ENCODE peak calls at places on chromosome 3, in nine cellular contexts. One of them, this sample, is unnamed. For H3K9me3, the result is how much of the 10 kb centered on the place peaks cover.

GRCh38 chr3:155270485-155271342 is 22.8 kb downstream of the STRIT1 start:
- DNase-seq in neural progenitor cell: no peak
- DNase-seq in neuronal stem cell: no peak
- DNase-seq in colonic mucosa: no peak
- DNase-seq in RWPE2: no peak
- DNase-seq in ovary: no peak
- DNase-seq in cardiac muscle cell: no peak
- DNase-seq in right cardiac atrium: peak
- DNase-seq in heart right ventricle: no peak
- DNase-seq in this sample: no peak

GRCh38 chr3:31220431-31220830 is 312.3 kb upstream of the STT3B start:
- DNase-seq in RWPE2: no peak
- DNase-seq in neural progenitor cell: no peak
- DNase-seq in cardiac muscle cell: no peak
- DNase-seq in colonic mucosa: no peak
- DNase-seq in neuronal stem cell: no peak
- DNase-seq in heart right ventricle: no peak
- DNase-seq in ovary: no peak
- DNase-seq in right cardiac atrium: no peak
- DNase-seq in this sample: no peak

GRCh38 chr3:14152233-14152962 is 26.0 kb downstream of the XPC start:
- DNase-seq in neural progenitor cell: peak
- DNase-seq in cardiac muscle cell: no peak
- DNase-seq in right cardiac atrium: no peak
- DNase-seq in heart right ventricle: no peak
- DNase-seq in colonic mucosa: no peak
- DNase-seq in ovary: no peak
- DNase-seq in RWPE2: no peak
- DNase-seq in neuronal stem cell: no peak
- DNase-seq in this sample: no peak

GRCh38 chr3:155946178-155946577 is 75.7 kb downstream of the GMPS start:
- DNase-seq in cardiac muscle cell: no peak
- DNase-seq in neuronal stem cell: no peak
- DNase-seq in colonic mucosa: no peak
- DNase-seq in heart right ventricle: no peak
- DNase-seq in neural progenitor cell: no peak
- DNase-seq in RWPE2: no peak
- DNase-seq in right cardiac atrium: no peak
- DNase-seq in ovary: no peak
- DNase-seq in this sample: no peak

GRCh38 chr3:36923523-36923943 is 21.3 kb downstream of the TRANK1 start:
- DNase-seq in ovary: no peak
- DNase-seq in cardiac muscle cell: no peak
- DNase-seq in right cardiac atrium: no peak
- DNase-seq in neural progenitor cell: no peak
- DNase-seq in heart right ventricle: no peak
- DNase-seq in RWPE2: no peak
- DNase-seq in neuronal stem cell: no peak
- DNase-seq in colonic mucosa: no peak
- DNase-seq in this sample: no peak

GRCh38 chr3:185658504-185658912 is 72.4 kb downstream of the SENP2 start:
- DNase-seq in RWPE2: peak
- DNase-seq in neuronal stem cell: no peak
- DNase-seq in neural progenitor cell: no peak
- DNase-seq in cardiac muscle cell: no peak
- DNase-seq in ovary: peak
- DNase-seq in colonic mucosa: no peak
- DNase-seq in heart right ventricle: no peak
- DNase-seq in right cardiac atrium: peak
- DNase-seq in this sample: peak

GRCh38 chr3:16338124-16338523 is 73.1 kb downstream of the OXNAD1 start:
- DNase-seq in heart right ventricle: no peak
- DNase-seq in cardiac muscle cell: no peak
- DNase-seq in RWPE2: no peak
- DNase-seq in right cardiac atrium: no peak
- DNase-seq in neuronal stem cell: no peak
- DNase-seq in neural progenitor cell: no peak
- DNase-seq in ovary: no peak
- DNase-seq in colonic mucosa: peak
- DNase-seq in this sample: peak

GRCh38 chr3:31980530-31981205 is 394 bp downstream of the OSBPL10 start:
- DNase-seq in ovary: peak
- DNase-seq in neuronal stem cell: peak
- DNase-seq in cardiac muscle cell: peak
- DNase-seq in neural progenitor cell: peak
- DNase-seq in heart right ventricle: peak
- DNase-seq in RWPE2: peak
- DNase-seq in right cardiac atrium: peak
- DNase-seq in colonic mucosa: peak
- DNase-seq in this sample: peak

GRCh38 chr3:120353463-120353862 is 4.3 kb upstream of the LRRC58 start:
- DNase-seq in heart right ventricle: no peak
- DNase-seq in neuronal stem cell: no peak
- DNase-seq in right cardiac atrium: no peak
- DNase-seq in neural progenitor cell: no peak
- DNase-seq in colonic mucosa: no peak
- DNase-seq in ovary: no peak
- DNase-seq in cardiac muscle cell: no peak
- DNase-seq in RWPE2: no peak
- DNase-seq in this sample: no peak

DNA sequence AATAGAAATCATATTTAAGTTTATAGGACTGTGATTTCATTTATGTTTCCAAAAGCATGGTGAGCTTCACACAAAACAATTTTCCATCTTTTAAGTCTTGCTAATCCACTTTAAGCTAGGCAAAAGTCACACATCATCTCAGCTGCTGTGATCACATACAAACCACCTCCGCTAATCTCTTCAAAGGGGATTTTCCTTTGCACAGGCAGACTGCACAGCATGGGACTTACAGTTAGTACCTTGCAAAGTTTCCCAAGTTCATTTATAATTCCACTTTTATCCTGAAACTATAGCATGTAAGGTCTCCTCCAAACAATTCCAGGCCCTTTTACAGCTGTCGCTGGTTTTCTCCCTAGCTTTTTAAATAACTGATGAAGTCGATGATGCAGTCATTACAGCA is 225.1 kb upstream of the CNTN3 start:
- DNase-seq in right cardiac atrium: no peak
- DNase-seq in ovary: no peak
- DNase-seq in neural progenitor cell: peak
- DNase-seq in cardiac muscle cell: no peak
- DNase-seq in RWPE2: no peak
- DNase-seq in heart right ventricle: no peak
- DNase-seq in neuronal stem cell: no peak
- DNase-seq in colonic mucosa: no peak
- DNase-seq in this sample: no peak
- H3K4me3 ChIP-seq in right cardiac atrium: no peak
- H3K4me3 ChIP-seq in ovary: no peak
- H3K4me3 ChIP-seq in neural progenitor cell: no peak
- H3K4me3 ChIP-seq in cardiac muscle cell: no peak
- H3K4me3 ChIP-seq in RWPE2: no peak
- H3K4me3 ChIP-seq in heart right ventricle: no peak
- H3K4me3 ChIP-seq in neuronal stem cell: no peak
- H3K4me3 ChIP-seq in colonic mucosa: no peak
- H3K4me3 ChIP-seq in this sample: no peak

GRCh38 chr3:126212250-126212628 is 31.9 kb upstream of the ALDH1L1 start:
- DNase-seq in ovary: no peak
- DNase-seq in cardiac muscle cell: no peak
- DNase-seq in neural progenitor cell: no peak
- DNase-seq in colonic mucosa: no peak
- DNase-seq in heart right ventricle: no peak
- DNase-seq in right cardiac atrium: no peak
- DNase-seq in RWPE2: no peak
- DNase-seq in neuronal stem cell: no peak
- DNase-seq in this sample: no peak
- H3K9me3 ChIP-seq in ovary: under half
- H3K9me3 ChIP-seq in cardiac muscle cell: under half
- H3K9me3 ChIP-seq in neural progenitor cell: under half
- H3K9me3 ChIP-seq in colonic mucosa: under half
- H3K9me3 ChIP-seq in heart right ventricle: under half
- H3K9me3 ChIP-seq in right cardiac atrium: under half
- H3K9me3 ChIP-seq in RWPE2: under half
- H3K9me3 ChIP-seq in neuronal stem cell: under half
- H3K9me3 ChIP-seq in this sample: under half

GRCh38 chr3:49027634-49028033 is 1.6 kb downstream of the IMPDH2 start:
- DNase-seq in neuronal stem cell: no peak
- DNase-seq in ovary: no peak
- DNase-seq in cardiac muscle cell: no peak
- DNase-seq in colonic mucosa: no peak
- DNase-seq in right cardiac atrium: no peak
- DNase-seq in heart right ventricle: no peak
- DNase-seq in RWPE2: no peak
- DNase-seq in neural progenitor cell: no peak
- DNase-seq in this sample: no peak
- H3K4me3 ChIP-seq in neuronal stem cell: no peak
- H3K4me3 ChIP-seq in ovary: no peak
- H3K4me3 ChIP-seq in cardiac muscle cell: no peak
- H3K4me3 ChIP-seq in colonic mucosa: no peak
- H3K4me3 ChIP-seq in right cardiac atrium: no peak
- H3K4me3 ChIP-seq in heart right ventricle: no peak
- H3K4me3 ChIP-seq in RWPE2: no peak
- H3K4me3 ChIP-seq in neural progenitor cell: no peak
- H3K4me3 ChIP-seq in this sample: no peak

DNA sequence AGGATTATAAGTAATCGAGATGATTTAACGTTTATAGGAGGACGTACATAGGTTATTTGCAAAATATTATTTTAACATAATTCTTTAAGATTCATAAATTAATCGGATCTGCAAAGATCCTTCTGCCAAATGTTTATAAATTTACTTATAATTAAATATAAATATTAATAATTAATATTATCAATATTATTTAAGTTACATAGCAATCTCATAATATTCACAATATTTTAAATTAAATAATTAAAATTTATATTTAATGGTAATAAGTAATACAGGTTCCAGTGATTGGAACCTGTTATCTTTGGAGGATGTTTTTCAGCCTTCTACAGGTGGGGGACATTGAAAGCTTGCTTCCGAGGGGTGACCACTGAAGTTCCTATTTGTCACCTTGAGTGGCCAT is 16.1 kb downstream of the WDR53 start:
- DNase-seq in heart right ventricle: no peak
- DNase-seq in right cardiac atrium: no peak
- DNase-seq in ovary: no peak
- DNase-seq in neuronal stem cell: no peak
- DNase-seq in neural progenitor cell: no peak
- DNase-seq in cardiac muscle cell: no peak
- DNase-seq in colonic mucosa: no peak
- DNase-seq in RWPE2: no peak
- DNase-seq in this sample: no peak
- H3K9me3 ChIP-seq in heart right ventricle: under half
- H3K9me3 ChIP-seq in right cardiac atrium: under half
- H3K9me3 ChIP-seq in ovary: under half
- H3K9me3 ChIP-seq in neuronal stem cell: under half
- H3K9me3 ChIP-seq in neural progenitor cell: under half
- H3K9me3 ChIP-seq in cardiac muscle cell: under half
- H3K9me3 ChIP-seq in colonic mucosa: under half
- H3K9me3 ChIP-seq in RWPE2: under half
- H3K9me3 ChIP-seq in this sample: under half

DNA sequence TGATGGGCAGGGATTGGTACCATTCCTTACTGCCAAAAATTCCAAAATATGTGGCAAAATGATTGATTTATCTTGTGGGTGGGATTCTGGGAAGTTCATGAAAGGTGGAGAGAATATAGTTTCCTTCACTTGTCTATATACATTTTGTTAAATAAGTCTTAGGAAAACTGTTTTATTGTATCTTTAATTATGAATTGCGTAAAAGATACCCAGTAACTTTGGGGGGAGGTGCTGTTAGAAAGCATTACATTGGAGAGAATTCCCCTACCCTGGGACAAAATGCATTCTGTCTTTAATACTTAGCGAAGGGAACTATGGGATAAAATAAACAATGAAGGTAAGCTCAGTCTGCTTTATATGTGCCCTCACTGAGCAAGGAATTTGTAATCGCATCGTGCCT is 4.6 kb downstream of the SETD5 start:
- DNase-seq in colonic mucosa: no peak
- DNase-seq in neuronal stem cell: no peak
- DNase-seq in neural progenitor cell: peak
- DNase-seq in cardiac muscle cell: no peak
- DNase-seq in RWPE2: no peak
- DNase-seq in heart right ventricle: no peak
- DNase-seq in ovary: no peak
- DNase-seq in right cardiac atrium: no peak
- DNase-seq in this sample: no peak
- H3K4me3 ChIP-seq in colonic mucosa: no peak
- H3K4me3 ChIP-seq in neuronal stem cell: no peak
- H3K4me3 ChIP-seq in neural progenitor cell: peak
- H3K4me3 ChIP-seq in cardiac muscle cell: no peak
- H3K4me3 ChIP-seq in RWPE2: no peak
- H3K4me3 ChIP-seq in heart right ventricle: no peak
- H3K4me3 ChIP-seq in ovary: no peak
- H3K4me3 ChIP-seq in right cardiac atrium: peak
- H3K4me3 ChIP-seq in this sample: no peak

GRCh38 chr3:7289113-7289512 is 428.2 kb downstream of the GRM7 start:
- DNase-seq in cardiac muscle cell: no peak
- DNase-seq in colonic mucosa: no peak
- DNase-seq in heart right ventricle: no peak
- DNase-seq in neural progenitor cell: no peak
- DNase-seq in right cardiac atrium: no peak
- DNase-seq in neuronal stem cell: no peak
- DNase-seq in RWPE2: no peak
- DNase-seq in ovary: no peak
- DNase-seq in this sample: no peak
- H3K9me3 ChIP-seq in cardiac muscle cell: under half
- H3K9me3 ChIP-seq in colonic mucosa: under half
- H3K9me3 ChIP-seq in heart right ventricle: under half
- H3K9me3 ChIP-seq in neural progenitor cell: under half
- H3K9me3 ChIP-seq in right cardiac atrium: under half
- H3K9me3 ChIP-seq in neuronal stem cell: under half
- H3K9me3 ChIP-seq in RWPE2: under half
- H3K9me3 ChIP-seq in ovary: under half
- H3K9me3 ChIP-seq in this sample: under half

GRCh38 chr3:132033471-132033870 is 1.3 kb downstream of the CPNE4 start:
- DNase-seq in RWPE2: no peak
- DNase-seq in heart right ventricle: no peak
- DNase-seq in neuronal stem cell: no peak
- DNase-seq in ovary: no peak
- DNase-seq in colonic mucosa: no peak
- DNase-seq in right cardiac atrium: no peak
- DNase-seq in cardiac muscle cell: no peak
- DNase-seq in neural progenitor cell: peak
- DNase-seq in this sample: no peak
- H3K4me3 ChIP-seq in RWPE2: no peak
- H3K4me3 ChIP-seq in heart right ventricle: no peak
- H3K4me3 ChIP-seq in neuronal stem cell: peak
- H3K4me3 ChIP-seq in ovary: no peak
- H3K4me3 ChIP-seq in colonic mucosa: no peak
- H3K4me3 ChIP-seq in right cardiac atrium: no peak
- H3K4me3 ChIP-seq in cardiac muscle cell: no peak
- H3K4me3 ChIP-seq in neural progenitor cell: peak
- H3K4me3 ChIP-seq in this sample: no peak

DNA sequence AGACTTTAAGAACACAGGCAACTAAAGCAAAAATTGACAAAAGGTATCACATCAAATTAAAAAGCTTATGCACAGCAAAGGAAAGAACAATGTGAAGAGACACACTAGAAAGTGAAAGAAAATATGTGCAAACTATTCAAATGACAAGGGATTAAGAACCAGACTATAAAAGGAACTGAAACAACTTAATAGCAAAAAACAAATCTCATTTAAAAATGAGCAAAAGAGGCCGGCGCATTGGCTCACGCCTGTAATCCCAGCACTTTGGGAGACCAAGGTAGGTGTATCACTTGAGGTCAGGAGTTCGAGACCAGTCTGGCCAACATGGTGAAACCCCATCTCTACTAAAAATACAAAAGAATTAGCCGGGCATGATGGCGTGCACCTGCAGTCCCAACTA is 14.4 kb downstream of the NGLY1 start:
- DNase-seq in neuronal stem cell: no peak
- DNase-seq in right cardiac atrium: no peak
- DNase-seq in heart right ventricle: no peak
- DNase-seq in neural progenitor cell: no peak
- DNase-seq in colonic mucosa: no peak
- DNase-seq in RWPE2: no peak
- DNase-seq in ovary: no peak
- DNase-seq in cardiac muscle cell: no peak
- DNase-seq in this sample: no peak
- H3K9me3 ChIP-seq in neuronal stem cell: under half
- H3K9me3 ChIP-seq in right cardiac atrium: under half
- H3K9me3 ChIP-seq in heart right ventricle: under half
- H3K9me3 ChIP-seq in neural progenitor cell: under half
- H3K9me3 ChIP-seq in colonic mucosa: under half
- H3K9me3 ChIP-seq in RWPE2: under half
- H3K9me3 ChIP-seq in ovary: under half
- H3K9me3 ChIP-seq in cardiac muscle cell: under half
- H3K9me3 ChIP-seq in this sample: under half

This sample was measured in aorta.